ENCODE peak calls at places on chromosomes 2 and 18, in eight cellular contexts. B is A673; F is CD4-positive, alpha-beta memory T cell; N is SHP77; O is substantia nigra; Z is upper lobe of right lung; K is HS-27A; W is cerebellar cortex. R is an unnamed sample.

GRCh38 chr2:213627054-213627710 is 342.9 kb downstream of the SPAG16 start:
- DNase-seq in Z (no peak), B (no peak), O (no peak), K (no peak), W (no peak), F (no peak), N (no peak), R (no peak)

GRCh38 chr2:147945660-147946059 is 74.9 kb downstream of the ORC4 start:
- DNase-seq in Z (no peak), W (no peak), N (no peak), O (no peak), B (peak; percentile 9), K (no peak), F (no peak), R (no peak)

GRCh38 chr2:134461511-134461910 is 207.6 kb downstream of the MGAT5 start:
- DNase-seq in K (no peak), W (no peak), B (no peak), N (no peak), O (no peak), Z (peak; percentile 69), F (no peak), R (no peak)

GRCh38 chr18:5584751-5585417 is 41.1 kb upstream of the EPB41L3 start:
- DNase-seq in F (no peak), O (no peak), K (no peak), B (peak; percentile 24), N (no peak), W (no peak), Z (no peak), R (no peak)

GRCh38 chr2:178363252-178363651 is 87.7 kb downstream of the PRKRA start:
- DNase-seq in Z (no peak), N (no peak), W (no peak), F (no peak), O (no peak), B (no peak), K (no peak), R (no peak)

GRCh38 chr2:220374282-220374681 is 746.9 kb downstream of the SLC4A3 start:
- DNase-seq in O (no peak), B (no peak), W (no peak), Z (no peak), F (no peak), K (no peak), N (no peak), R (no peak)

GRCh38 chr2:240365971-240366471 is 69.4 kb upstream of the GPC1 start:
- DNase-seq in N (no peak), W (no peak), F (no peak), B (no peak), Z (no peak), O (no peak), K (no peak), R (no peak)

GRCh38 chr2:15494877-15495276 is 66.3 kb downstream of the NBAS start:
- DNase-seq in F (no peak), Z (no peak), B (no peak), W (peak; percentile 18), K (no peak), N (no peak), O (no peak), R (no peak)

GRCh38 chr2:18047114-18047695 is 168.7 kb downstream of the KCNS3 start:
- DNase-seq in F (no peak), Z (no peak), B (no peak), W (no peak), O (no peak), N (no peak), K (no peak), R (no peak)

GRCh38 chr2:5696741-5697521 is 4.7 kb downstream of the SOX11 start:
- DNase-seq in F (no peak), K (no peak), O (no peak), N (peak; percentile 86), B (peak; percentile 79), W (no peak), Z (no peak), R (no peak)

GRCh38 chr2:233061007-233061590 is 957 bp downstream of the INPP5D start:
- DNase-seq in O (no peak), Z (peak; percentile 55), N (no peak), F (no peak), W (no peak), B (no peak), K (no peak), R (no peak)

GRCh38 chr2:98608962-98609604 is 694 bp downstream of the UNC50 start:
- DNase-seq in N (no peak), W (peak; percentile 14), B (peak; percentile 5), F (no peak), K (no peak), O (peak; percentile 39), Z (peak; percentile 74), R (no peak)

GRCh38 chr2:223122706-223123265 is 70.8 kb downstream of the KCNE4 start:
- DNase-seq in F (no peak), N (no peak), B (peak; percentile 44), O (no peak), W (no peak), Z (no peak), K (no peak), R (no peak)

GRCh38 chr2:46365913-46366674 is 68.9 kb downstream of the EPAS1 start:
- DNase-seq in N (no peak), B (no peak), W (no peak), K (no peak), F (no peak), O (no peak), Z (no peak), R (no peak)

GRCh38 chr2:41879367-41879871 is 168.4 kb upstream of the PKDCC start:
- DNase-seq in O (no peak), N (no peak), Z (no peak), F (peak; percentile 11), W (no peak), K (no peak), B (no peak), R (no peak)

GRCh38 chr2:56455642-56456041 is 271.9 kb downstream of the CCDC85A start:
- DNase-seq in F (no peak), N (no peak), Z (no peak), W (no peak), B (no peak), O (no peak), K (no peak), R (no peak)

GRCh38 chr2:43018179-43019024 is 208.0 kb downstream of the ZFP36L2 start:
- DNase-seq in Z (peak; percentile 93), F (no peak), B (peak; percentile 7), N (no peak), W (no peak), K (no peak), O (no peak), R (no peak)

GRCh38 chr2:160747771-160748170 is 254.2 kb upstream of the RBMS1 start:
- DNase-seq in N (no peak), O (no peak), F (no peak), B (peak; percentile 51), W (no peak), Z (no peak), K (peak; percentile 69), R (no peak)

GRCh38 chr2:170929686-170930050 is 615 bp downstream of the GORASP2 start:
- DNase-seq in O (no peak), B (peak; percentile 38), K (no peak), F (no peak), N (peak; percentile 15), W (peak; percentile 59), Z (peak; percentile 83), R (no peak)

GRCh38 chr18:50429207-50429948 is 54.5 kb downstream of the SKA1 start:
- DNase-seq in Z (no peak), K (no peak), O (no peak), N (peak; percentile 31), W (peak; percentile 25), B (peak; percentile 50), F (no peak), R (no peak)

GRCh38 chr2:33216508-33217182 is 259.8 kb upstream of the RASGRP3 start:
- DNase-seq in F (no peak), O (no peak), N (no peak), B (no peak), Z (no peak), K (no peak), W (peak; percentile 5), R (no peak)

GRCh38 chr18:35588995-35589394 is 7.5 kb downstream of the GALNT1 start:
- DNase-seq in B (no peak), F (peak; percentile 24), O (no peak), N (no peak), K (no peak), W (no peak), Z (no peak), R (peak; percentile 9)

GRCh38 chr2:27494944-27495554 is at the start of gene FNDC4:
- DNase-seq in B (peak; percentile 34), W (peak; percentile 24), N (no peak), O (no peak), K (no peak), F (peak; percentile 29), Z (no peak), R (no peak)

GRCh38 chr18:56112013-56112749 is 524.2 kb upstream of the TCF4 start:
- DNase-seq in F (no peak), Z (no peak), W (no peak), B (no peak), N (no peak), O (no peak), K (no peak), R (no peak)

GRCh38 chr2:74659462-74659861 is 5.4 kb downstream of the SEMA4F start:
- DNase-seq in N (no peak), F (no peak), Z (no peak), W (no peak), O (no peak), K (no peak), B (no peak), R (no peak)

R was measured in central memory CD4-positive, alpha-beta T cell.